ENCODE peak calls at places on chromosome 7, in five cellular contexts. B is K562, G is SK-N-SH, U is GM12878, C is HepG2. P is an unnamed sample.

GRCh38 chr7:44087914-44088838 is 5.8 kb upstream of the POLM start:
- DNase-seq in U (no peak), B (no peak), C (no peak), G (peak), P (no peak)

GRCh38 chr7:64951250-64951848 is 39.5 kb downstream of the ZNF117 start:
- DNase-seq in U (peak), G (peak), B (peak), C (peak), P (peak)

GRCh38 chr7:55100172-55100961 is 81.5 kb downstream of the EGFR start:
- DNase-seq in U (no peak), C (no peak), B (no peak), G (no peak), P (no peak)

GRCh38 chr7:10116511-10116910 is 857.2 kb upstream of the PHF14 start:
- DNase-seq in B (no peak), C (no peak), G (no peak), U (no peak), P (no peak)

GRCh38 chr7:32102432-32102851 is 32.2 kb upstream of the PDE1C start:
- DNase-seq in B (no peak), G (no peak), U (no peak), C (no peak), P (no peak)

GRCh38 chr7:83060218-83060617 is 102.5 kb downstream of the PCLO start:
- DNase-seq in U (no peak), B (no peak), G (peak), C (no peak), P (no peak)

GRCh38 chr7:135231686-135232085 is 2.0 kb upstream of the STRA8 start:
- DNase-seq in U (no peak), B (no peak), G (no peak), C (no peak), P (no peak)

GRCh38 chr7:150971242-150972048 is 6.7 kb downstream of the KCNH2 start:
- DNase-seq in C (no peak), G (peak), U (no peak), B (peak), P (no peak)

GRCh38 chr7:54663603-54664234 is 95.3 kb downstream of the SEC61G start:
- DNase-seq in C (no peak), G (no peak), U (no peak), B (no peak), P (no peak)

GRCh38 chr7:22561895-22562593 is 62.1 kb upstream of the STEAP1B start:
- DNase-seq in G (no peak), B (no peak), U (no peak), C (no peak), P (no peak)

GRCh38 chr7:95330194-95331003 is 6.1 kb upstream of the PON1 start:
- DNase-seq in B (no peak), C (no peak), U (peak), G (no peak), P (no peak)

GRCh38 chr7:114988035-114988434 is 66.1 kb downstream of the MDFIC start:
- DNase-seq in B (no peak), C (no peak), G (no peak), U (no peak), P (no peak)

GRCh38 chr7:87797798-87798403 is 78.3 kb downstream of the SLC25A40 start:
- DNase-seq in G (peak), C (peak), U (peak), B (no peak), P (no peak)

GRCh38 chr7:106552645-106553445 is 108.1 kb downstream of the CCDC71L start:
- DNase-seq in B (no peak), C (no peak), U (peak), G (no peak), P (no peak)

GRCh38 chr7:114856625-114857024 is 65.3 kb upstream of the MDFIC start:
- DNase-seq in B (no peak), C (no peak), U (no peak), G (no peak), P (no peak)

GRCh38 chr7:19106308-19107141 is 10.9 kb downstream of the TWIST1 start:
- DNase-seq in U (no peak), C (no peak), G (peak), B (no peak), P (no peak)

GRCh38 chr7:38428040-38428439 is 154.6 kb upstream of the TARP start:
- DNase-seq in U (no peak), G (no peak), B (no peak), C (no peak), P (no peak)

GRCh38 chr7:135879238-135879637 is 97.9 kb downstream of the MTPN start:
- DNase-seq in C (no peak), U (no peak), B (no peak), G (no peak), P (no peak)

GRCh38 chr7:74527842-74528241 is 74.1 kb downstream of the GTF2IRD1 start:
- DNase-seq in G (no peak), B (no peak), C (no peak), U (no peak), P (no peak)

GRCh38 chr7:18906901-18907300 is 210.5 kb downstream of the TWIST1 start:
- DNase-seq in G (no peak), B (no peak), C (no peak), U (no peak), P (no peak)

GRCh38 chr7:112540839-112541577 is 60.2 kb downstream of the LSMEM1 start:
- DNase-seq in B (no peak), U (no peak), C (no peak), G (no peak), P (no peak)

GRCh38 chr7:135386776-135387175 is 123.1 kb downstream of the CNOT4 start:
- DNase-seq in C (no peak), U (no peak), G (no peak), B (no peak), P (no peak)

GRCh38 chr7:102412548-102412947 is 16.4 kb downstream of the PRKRIP1 start:
- DNase-seq in B (peak), G (peak), C (no peak), U (no peak), P (no peak)

GRCh38 chr7:113087278-113087998 is 811 bp upstream of the GPR85 start:
- DNase-seq in C (peak), G (peak), U (no peak), B (peak), P (peak)

GRCh38 chr7:140230862-140231778 is 54.3 kb upstream of the KDM7A start:
- DNase-seq in C (peak), G (peak), B (peak), U (no peak), P (no peak)

GRCh38 chr7:108403597-108404217 is 52.5 kb downstream of the NRCAM start:
- DNase-seq in G (peak), C (no peak), U (no peak), B (no peak), P (no peak)

GRCh38 chr7:66535414-66536329 is 93.0 kb upstream of the KCTD7 start:
- DNase-seq in C (peak), G (no peak), B (no peak), U (no peak), P (no peak)

DNA sequence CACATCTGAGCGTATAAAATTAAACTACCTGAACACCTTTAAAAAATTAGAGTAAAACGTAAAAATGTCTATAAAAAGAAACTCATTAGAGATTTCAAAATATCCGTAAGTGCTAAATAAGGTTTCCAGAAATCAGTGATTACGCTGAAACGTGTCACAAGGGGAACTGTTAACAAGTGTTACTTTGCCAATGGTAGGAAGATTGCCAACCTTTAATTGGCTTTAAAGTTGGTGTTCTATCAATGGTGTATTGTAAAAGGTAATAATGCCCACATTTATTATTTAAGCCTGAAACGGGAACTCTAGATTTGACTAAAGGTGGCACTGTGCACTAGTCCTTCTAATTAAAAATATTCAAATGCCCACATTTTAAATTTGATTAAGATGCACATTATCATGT is 37.8 kb upstream of the HIBADH start:
- DNase-seq in C (no peak), U (no peak), G (no peak), B (no peak), P (no peak)
- TF ChIP-seq CTCF in C (no peak), U (no peak), G (no peak), B (no peak), P (no peak)

GRCh38 chr7:14717711-14718304 is 184.7 kb downstream of the DGKB start:
- DNase-seq in B (no peak), U (no peak), G (peak), C (no peak), P (no peak)
- TF ChIP-seq REST in B (no peak), U (no peak), G (no peak), C (no peak), P (no peak)

DNA sequence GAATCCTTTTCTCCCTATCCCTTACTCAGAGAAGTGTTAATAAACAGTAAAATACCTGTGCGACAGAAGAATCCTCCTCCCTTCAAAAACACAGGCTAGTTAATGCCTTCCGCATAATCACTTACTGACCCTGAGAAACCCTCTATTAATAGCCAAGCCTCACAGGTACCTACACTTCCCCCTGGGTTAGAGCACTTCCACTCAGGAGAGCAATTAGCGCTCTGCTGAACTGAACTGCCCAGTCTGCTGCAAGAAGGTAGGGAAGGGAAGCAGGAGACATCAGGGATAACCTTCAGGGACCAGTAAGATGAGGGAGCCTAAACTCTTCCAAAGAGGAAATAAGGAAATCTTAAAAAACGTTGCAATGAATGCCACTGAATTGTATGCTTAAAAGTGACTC is 39.6 kb downstream of the KIAA1549 start:
- DNase-seq in U (no peak), C (no peak), B (no peak), G (no peak), P (no peak)
- TF ChIP-seq GABPA in U (no peak), C (no peak), B (no peak), G (no peak), P (no peak)

DNA sequence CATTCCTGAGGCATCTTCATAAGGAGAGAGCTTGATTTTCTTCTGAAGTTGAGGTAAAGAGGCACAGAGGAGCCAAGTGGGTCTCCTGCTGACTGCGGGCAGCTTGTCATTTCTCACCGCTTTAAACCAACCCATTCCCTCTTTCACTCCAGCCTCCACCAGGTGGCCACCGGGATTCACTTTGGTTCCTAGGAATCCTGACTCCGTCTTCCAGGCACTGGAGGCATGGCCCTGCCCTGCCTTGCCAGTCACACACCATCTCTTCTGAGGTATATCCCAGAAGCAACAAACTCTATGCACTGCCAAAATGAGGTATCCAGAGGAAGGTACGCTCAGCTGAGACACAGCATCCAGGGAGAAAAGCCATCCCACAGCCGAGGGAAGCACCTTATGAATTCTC is 280.8 kb downstream of the TNS3 start:
- DNase-seq in U (no peak), C (no peak), G (no peak), B (no peak), P (no peak)
- TF ChIP-seq CTCF in U (no peak), C (peak), G (peak), B (no peak), P (no peak)

DNA sequence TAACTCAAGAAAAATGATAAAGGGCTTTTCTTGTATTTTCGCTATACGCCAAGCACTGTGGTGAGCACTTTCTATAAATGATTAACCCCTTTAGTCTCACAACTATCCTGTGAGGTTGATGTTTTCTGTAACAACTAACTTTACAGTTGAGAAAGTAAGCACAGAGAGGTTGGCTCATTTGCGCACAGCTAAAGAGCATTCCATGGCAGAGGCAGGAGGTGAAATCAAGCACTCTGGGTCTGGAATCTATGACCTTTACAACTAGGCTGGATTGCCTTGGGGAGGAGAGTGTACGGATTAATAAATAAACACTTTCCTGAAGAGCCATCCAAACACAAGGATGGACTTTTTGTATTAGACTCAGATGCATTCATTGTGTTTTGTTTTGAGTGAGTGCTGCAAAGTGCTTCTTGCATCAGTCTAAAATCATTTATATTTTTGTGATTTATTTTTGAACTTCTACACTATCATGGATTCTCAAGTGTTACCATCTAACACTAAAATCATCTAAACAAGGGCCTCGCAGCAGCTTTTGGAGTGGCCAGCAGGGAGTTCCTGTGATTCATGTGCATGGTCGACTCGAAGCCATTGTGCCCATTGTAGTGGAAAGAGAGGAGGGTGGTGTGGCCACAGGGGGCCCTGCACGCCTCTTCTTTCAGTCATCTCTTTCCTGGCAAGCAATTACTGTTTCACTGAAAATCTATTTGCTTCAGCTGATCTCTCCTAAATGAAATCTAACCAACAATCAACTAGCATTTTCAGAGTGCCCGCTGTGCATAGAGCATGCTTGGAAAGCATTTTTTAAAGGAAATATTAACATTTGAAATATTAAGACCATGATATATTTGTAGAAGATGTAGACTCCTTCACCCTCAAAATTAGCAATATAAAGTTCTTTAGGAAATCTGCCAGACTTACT is 633.4 kb upstream of the COBL start:
- DNase-seq in C (no peak), B (no peak), G (peak), U (no peak), P (no peak)
- TF ChIP-seq REST in C (no peak), B (no peak), G (no peak), U (no peak), P (no peak)

P was measured in HL-60.